ENCODE peak calls at places on chromosomes 3 and 15, in five cellular contexts. H is NCI-H2171 treated with DMSO at 0.1 percent for 48 hours, F is omental fat pad, M is WERI-Rb-1, P is NCI-H510A treated with DMSO at 0.1 percent for 48 hours. S is an unnamed sample.

GRCh38 chr15:60391722-60392340 is 6.0 kb downstream of the ANXA2 start:
- DNase-seq in H (no peak), F (no peak), M (no peak), P (no peak), S (no peak)

GRCh38 chr15:79170256-79170664 is 79.7 kb upstream of the RASGRF1 start:
- DNase-seq in H (no peak), F (no peak), M (no peak), P (no peak), S (peak; percentile 63)

GRCh38 chr3:48949376-48949717 is 30.7 kb downstream of the ARIH2 start:
- DNase-seq in H (no peak), F (no peak), M (no peak), P (no peak), S (no peak)

GRCh38 chr3:132006605-132007204 is 28.1 kb downstream of the CPNE4 start:
- DNase-seq in H (peak; percentile 33), F (no peak), M (no peak), P (no peak), S (no peak)

GRCh38 chr15:50633653-50634052 is 52.9 kb downstream of the TRPM7 start:
- DNase-seq in H (no peak), F (no peak), M (no peak), P (no peak), S (no peak)

GRCh38 chr3:33915796-33916589 is 117.6 kb downstream of the PDCD6IP start:
- DNase-seq in H (no peak), F (no peak), M (peak; percentile 71), P (no peak), S (peak; percentile 24)

GRCh38 chr15:78930577-78931388 is 14.1 kb downstream of the CTSH start:
- DNase-seq in H (no peak), F (no peak), M (no peak), P (no peak), S (peak; percentile 72)

GRCh38 chr15:92011611-92012367 is 158.3 kb downstream of the SLCO3A1 start:
- DNase-seq in H (peak; percentile 87), F (no peak), M (no peak), P (peak; percentile 54), S (no peak)

GRCh38 chr15:78915341-78916087 is 29.3 kb downstream of the CTSH start:
- DNase-seq in H (no peak), F (no peak), M (no peak), P (no peak), S (no peak)

GRCh38 chr15:90362936-90363212 is 10.8 kb downstream of the ZNF774 start:
- DNase-seq in H (no peak), F (no peak), M (no peak), P (no peak), S (no peak)

GRCh38 chr3:114121996-114122709 is 56.7 kb downstream of the DRD3 start:
- DNase-seq in H (no peak), F (no peak), M (no peak), P (no peak), S (no peak)

GRCh38 chr15:67730135-67730534 is 95.2 kb upstream of the SKOR1 start:
- DNase-seq in H (no peak), F (no peak), M (no peak), P (no peak), S (no peak)

GRCh38 chr3:170780955-170781354 is 89.0 kb downstream of the RPL22L1 start:
- DNase-seq in H (no peak), F (no peak), M (no peak), P (no peak), S (no peak)

GRCh38 chr15:55221090-55222011 is 24.6 kb upstream of the RSL24D1 start:
- DNase-seq in H (no peak), F (no peak), M (no peak), P (no peak), S (no peak)

GRCh38 chr15:39649765-39650164 is 68.9 kb downstream of the THBS1 start:
- DNase-seq in H (no peak), F (no peak), M (no peak), P (no peak), S (no peak)